ENCODE peak calls at places on chromosomes 2 and 18, in four cellular contexts. T is H1, Y is GM12892, V is K562. M is an unnamed sample.

GRCh38 chr2:98913916-98914712 is 21.9 kb downstream of the CRACDL start:
- DNase-seq in T (no peak), Y (no peak), V (no peak), M (no peak)

GRCh38 chr2:33417093-33417492 is 59.4 kb upstream of the RASGRP3 start:
- DNase-seq in T (no peak), Y (no peak), V (no peak), M (no peak)

GRCh38 chr2:12797815-12798214 is 81.1 kb downstream of the TRIB2 start:
- DNase-seq in T (no peak), Y (no peak), V (no peak), M (no peak)

GRCh38 chr2:157853211-157853610 is 22.9 kb downstream of the ACVR1 start:
- DNase-seq in T (no peak), Y (no peak), V (no peak), M (no peak)

GRCh38 chr2:211745295-211746097 is 793.1 kb downstream of the ERBB4 start:
- DNase-seq in T (peak), Y (peak), V (peak), M (no peak)

GRCh38 chr2:207122914-207123744 is 42.6 kb downstream of the KLF7 start:
- DNase-seq in T (no peak), Y (no peak), V (no peak), M (no peak)

GRCh38 chr18:37395138-37395537 is 170.5 kb downstream of the CELF4 start:
- DNase-seq in T (no peak), Y (no peak), V (no peak), M (no peak)

GRCh38 chr2:197777823-197778407 is 7.2 kb downstream of the BOLL start:
- DNase-seq in T (no peak), Y (no peak), V (no peak), M (peak)

GRCh38 chr18:26421503-26421902 is 126.8 kb downstream of the KCTD1 start:
- DNase-seq in T (no peak), Y (no peak), V (no peak), M (no peak)

GRCh38 chr18:60019463-60019840 is 119.7 kb downstream of the PMAIP1 start:
- DNase-seq in T (no peak), Y (no peak), V (no peak), M (no peak)

GRCh38 chr2:230893338-230893737 is 28.6 kb downstream of the ITM2C start:
- DNase-seq in T (no peak), Y (peak), V (no peak), M (no peak)

GRCh38 chr2:217379807-217380206 is 519.9 kb upstream of the TNP1 start:
- DNase-seq in T (no peak), Y (no peak), V (no peak), M (no peak)

GRCh38 chr2:239630618-239631286 is 229.9 kb upstream of the HDAC4 start:
- DNase-seq in T (no peak), Y (no peak), V (no peak), M (no peak)

GRCh38 chr2:9554841-9555337 is 741 bp downstream of the ADAM17 start:
- DNase-seq in T (no peak), Y (no peak), V (no peak), M (no peak)

GRCh38 chr2:193810533-193810932 is 1615.8 kb upstream of the TMEFF2 start:
- DNase-seq in T (no peak), Y (no peak), V (no peak), M (no peak)

GRCh38 chr2:209322041-209322440 is 101.8 kb upstream of the MAP2 start:
- DNase-seq in T (no peak), Y (no peak), V (no peak), M (no peak)

GRCh38 chr2:133062946-133063345 is 392.9 kb upstream of the LYPD1 start:
- DNase-seq in T (no peak), Y (no peak), V (no peak), M (no peak)

GRCh38 chr18:5288517-5288935 is 7.0 kb downstream of the ZBTB14 start:
- DNase-seq in T (no peak), Y (no peak), V (no peak), M (no peak)

GRCh38 chr18:25896178-25896780 is 194.1 kb downstream of the SS18 start:
- DNase-seq in T (no peak), Y (peak), V (peak), M (no peak)

GRCh38 chr2:231259104-231259503 is 60.7 kb downstream of the ARMC9 start:
- DNase-seq in T (no peak), Y (no peak), V (no peak), M (no peak)

GRCh38 chr2:111066062-111066593 is 54.6 kb upstream of the BCL2L11 start:
- DNase-seq in T (no peak), Y (no peak), V (no peak), M (no peak)

GRCh38 chr2:220482751-220483150 is 855.3 kb downstream of the SLC4A3 start:
- DNase-seq in T (no peak), Y (no peak), V (no peak), M (no peak)

GRCh38 chr18:993560-993959 is 88.9 kb downstream of the ADCYAP1 start:
- DNase-seq in T (no peak), Y (no peak), V (no peak), M (no peak)

GRCh38 chr2:222310747-222311320 is 12.0 kb upstream of the PAX3 start:
- DNase-seq in T (no peak), Y (no peak), V (no peak), M (no peak)

GRCh38 chr2:231037731-231038482 is 584 bp downstream of the C2orf72 start:
- DNase-seq in T (no peak), Y (peak), V (peak), M (no peak)

GRCh38 chr2:219736196-219736595 is 108.8 kb downstream of the SLC4A3 start:
- DNase-seq in T (no peak), Y (no peak), V (peak), M (no peak)

GRCh38 chr2:54377901-54378493 is 78.1 kb upstream of the SPTBN1 start:
- DNase-seq in T (no peak), Y (no peak), V (no peak), M (no peak)

GRCh38 chr2:156695020-156695419 is 258.8 kb downstream of the GPD2 start:
- DNase-seq in T (no peak), Y (no peak), V (no peak), M (no peak)

GRCh38 chr2:197237720-197238370 is 72.7 kb downstream of the ANKRD44 start:
- DNase-seq in T (no peak), Y (no peak), V (no peak), M (no peak)

GRCh38 chr2:229454934-229455631 is 184.0 kb upstream of the PID1 start:
- DNase-seq in T (no peak), Y (no peak), V (no peak), M (no peak)

GRCh38 chr2:8159966-8160603 is 521.8 kb upstream of the ID2 start:
- DNase-seq in T (no peak), Y (no peak), V (no peak), M (peak)

GRCh38 chr2:139155991-139156390 is 375.8 kb upstream of the NXPH2 start:
- DNase-seq in T (no peak), Y (no peak), V (no peak), M (no peak)

GRCh38 chr2:196168181-196168580 is 3.2 kb downstream of the STK17B start:
- DNase-seq in T (no peak), Y (no peak), V (no peak), M (no peak)

GRCh38 chr2:42928692-42929576 is 136.6 kb upstream of the HAAO start:
- DNase-seq in T (no peak), Y (no peak), V (peak), M (no peak)

GRCh38 chr2:219468410-219469185 is 30.1 kb upstream of the GMPPA start:
- DNase-seq in T (no peak), Y (no peak), V (no peak), M (no peak)

GRCh38 chr2:194445226-194445625 is 1211.8 kb upstream of the SLC39A10 start:
- DNase-seq in T (no peak), Y (no peak), V (no peak), M (no peak)

GRCh38 chr18:58862851-58863538 is 1.7 kb upstream of the ZNF532 start:
- DNase-seq in T (no peak), Y (peak), V (no peak), M (no peak)

GRCh38 chr2:236541008-236541562 is 28.5 kb upstream of the ACKR3 start:
- DNase-seq in T (no peak), Y (no peak), V (no peak), M (no peak)

GRCh38 chr2:240129731-240130392 is 6.2 kb downstream of the COPS9 start:
- DNase-seq in T (no peak), Y (no peak), V (no peak), M (no peak)

GRCh38 chr2:64491426-64491825 is 32.7 kb upstream of the AFTPH start:
- DNase-seq in T (no peak), Y (no peak), V (no peak), M (no peak)
- TF ChIP-seq TAF1 in T (no peak), Y (no peak), V (no peak), M (no peak)

DNA sequence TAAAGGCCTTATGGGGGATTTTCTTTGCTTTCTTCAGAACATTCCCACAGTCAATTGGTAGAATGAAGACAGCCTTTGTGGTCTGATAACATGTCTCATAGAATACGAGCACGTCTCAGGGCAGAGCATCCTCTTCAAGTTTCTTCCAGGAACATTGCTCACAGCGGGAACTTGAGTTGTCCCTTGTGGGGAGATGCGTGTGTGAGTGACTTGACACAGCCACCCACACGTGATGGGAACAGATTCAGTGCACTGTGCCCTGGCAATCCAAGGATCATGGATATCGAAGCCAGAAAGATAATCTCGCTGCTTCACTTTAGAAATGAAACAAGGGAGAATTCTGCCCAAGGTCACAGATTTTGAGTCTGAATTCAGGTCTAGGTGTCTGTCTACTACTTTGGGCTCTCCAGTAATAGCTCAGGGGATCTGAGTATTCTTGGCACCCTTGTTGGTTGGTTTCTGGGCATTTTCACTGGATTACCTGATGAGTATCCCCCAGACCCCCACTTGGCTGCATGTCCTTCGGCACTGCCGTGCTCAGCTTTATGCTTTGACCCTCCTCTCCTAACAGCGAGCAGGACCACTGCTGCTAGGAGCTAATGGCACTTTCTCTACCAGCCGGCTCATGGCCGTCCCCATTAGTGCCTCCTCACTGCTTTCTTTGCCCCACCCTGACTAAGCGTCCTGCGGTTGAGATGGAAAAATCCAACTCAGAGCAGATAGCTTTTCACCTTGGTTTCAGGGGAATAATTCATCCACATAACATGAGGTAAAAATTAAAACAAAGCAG is 75.9 kb upstream of the FOSL2 start:
- DNase-seq in T (no peak), Y (no peak), V (no peak), M (no peak)
- TF ChIP-seq TAF1 in T (no peak), Y (no peak), V (no peak), M (no peak)

DNA sequence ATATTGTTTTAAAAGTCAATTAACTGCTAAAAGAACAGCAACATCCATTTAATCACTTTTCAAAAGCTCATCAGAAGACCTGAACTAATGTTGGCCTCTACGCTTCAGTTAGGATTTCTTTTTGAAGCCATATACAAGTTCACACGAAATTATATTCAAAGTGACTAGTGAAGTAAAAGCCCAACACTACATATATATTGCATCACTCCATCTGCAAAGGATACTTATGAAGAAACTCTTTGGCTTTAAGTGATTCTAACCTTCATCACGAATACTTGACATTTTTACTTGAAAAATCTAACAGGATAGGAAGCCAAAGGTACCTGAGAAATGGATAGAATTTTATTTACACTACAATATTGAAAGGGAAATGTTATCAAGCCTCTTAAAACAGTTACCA is 50.4 kb downstream of the LRPPRC start:
- DNase-seq in T (no peak), Y (no peak), V (no peak), M (no peak)
- TF ChIP-seq TAF1 in T (no peak), Y (no peak), V (no peak), M (no peak)

GRCh38 chr2:24313744-24314632 is 46.3 kb downstream of the ITSN2 start:
- DNase-seq in T (no peak), Y (no peak), V (no peak), M (no peak)

GRCh38 chr2:24315669-24316068 is 44.7 kb downstream of the ITSN2 start:
- DNase-seq in T (no peak), Y (no peak), V (no peak), M (peak)

GRCh38 chr2:24317491-24317920 is 42.8 kb downstream of the ITSN2 start:
- DNase-seq in T (no peak), Y (no peak), V (no peak), M (no peak)
- TF ChIP-seq TAF1 in T (no peak), Y (no peak), V (no peak), M (no peak)

DNA sequence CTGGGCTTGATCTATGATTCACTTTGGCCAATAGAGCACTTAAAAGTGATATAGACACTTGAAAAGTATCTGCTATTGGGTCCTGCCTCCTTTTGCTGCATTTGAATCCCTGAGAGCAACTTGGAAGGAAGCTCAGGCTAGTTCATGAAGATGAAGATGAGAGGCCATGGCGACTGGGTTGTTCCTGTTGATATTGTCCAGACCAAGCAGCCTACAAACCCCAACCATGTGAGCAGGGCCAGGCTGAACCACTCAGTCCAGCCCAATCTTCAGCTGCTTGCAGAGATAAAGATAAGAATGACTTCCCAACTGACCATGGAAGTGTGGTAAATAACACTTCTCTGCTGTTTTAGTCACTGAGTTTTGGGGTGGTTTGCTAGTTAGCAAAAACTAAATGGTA is 417.6 kb downstream of the SOX11 start:
- DNase-seq in T (no peak), Y (no peak), V (no peak), M (no peak)
- TF ChIP-seq TAF1 in T (no peak), Y (no peak), V (no peak), M (no peak)

DNA sequence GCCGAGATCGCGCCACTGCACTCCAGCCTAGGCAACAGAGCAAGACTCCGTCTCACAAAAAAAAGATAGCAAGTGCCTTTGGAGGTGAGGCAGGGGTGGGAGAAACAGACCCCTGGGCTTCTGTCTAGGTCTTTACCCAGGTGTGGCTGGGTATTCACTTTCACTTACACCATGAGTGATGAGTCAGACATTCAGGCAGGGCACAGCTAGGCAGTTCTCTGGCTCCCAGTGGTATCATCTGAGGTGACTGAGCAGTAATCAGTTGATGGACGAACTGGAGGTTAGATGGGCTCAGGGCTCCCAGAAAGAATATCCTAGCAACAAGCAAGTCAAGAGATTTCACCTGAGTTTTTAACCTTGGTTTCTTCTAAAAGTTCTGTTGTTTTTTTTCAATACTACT is 107.0 kb upstream of the RAB6C start:
- DNase-seq in T (no peak), Y (no peak), V (no peak), M (no peak)
- TF ChIP-seq TAF1 in T (no peak), Y (no peak), V (no peak), M (no peak)

DNA sequence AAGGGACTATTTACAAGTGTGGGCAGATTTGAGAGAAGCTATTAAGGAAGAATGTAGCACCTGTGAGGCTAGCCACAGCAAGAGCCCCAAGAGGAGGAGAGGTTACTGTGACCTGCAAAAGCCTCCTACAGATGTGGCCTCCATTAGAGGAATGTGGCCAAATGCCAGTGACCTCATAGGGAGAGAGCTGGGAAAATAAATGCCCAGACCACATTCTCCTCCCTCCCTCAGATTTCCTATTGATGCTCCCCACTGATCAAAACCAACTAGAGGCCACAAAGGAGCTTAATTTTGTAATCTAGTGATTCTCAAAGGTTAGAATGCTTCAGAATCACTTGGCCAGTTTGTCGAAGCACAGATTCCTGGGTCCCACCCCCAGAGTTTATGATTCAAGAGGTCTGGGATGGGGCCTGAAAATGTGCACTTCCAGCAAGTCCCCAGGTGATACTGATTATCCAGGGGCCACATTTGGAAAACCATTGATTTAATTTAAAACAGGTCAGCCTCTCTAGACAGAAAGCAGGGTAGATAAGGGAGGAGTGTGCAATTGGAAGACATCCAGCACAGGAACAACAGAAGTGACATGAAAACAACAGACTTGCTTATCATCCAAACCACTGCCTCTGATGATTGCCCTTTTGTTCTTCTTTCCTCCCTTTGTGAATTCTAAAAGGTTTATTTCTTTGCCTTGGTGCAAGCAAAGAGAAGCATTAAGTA is 61.2 kb upstream of the RBBP8 start:
- DNase-seq in T (no peak), Y (no peak), V (no peak), M (no peak)
- TF ChIP-seq TAF1 in T (no peak), Y (no peak), V (no peak), M (no peak)

GRCh38 chr2:64277101-64277849 is 133.1 kb upstream of the PELI1 start:
- DNase-seq in T (no peak), Y (no peak), V (no peak), M (no peak)

GRCh38 chr2:64274399-64275173 is 130.4 kb upstream of the PELI1 start:
- DNase-seq in T (no peak), Y (no peak), V (no peak), M (no peak)

GRCh38 chr2:64275174-64275466 is 130.9 kb upstream of the PELI1 start:
- DNase-seq in T (no peak), Y (no peak), V (no peak), M (no peak)

GRCh38 chr2:64273524-64274398 is 129.5 kb upstream of the PELI1 start:
- DNase-seq in T (no peak), Y (no peak), V (no peak), M (no peak)

GRCh38 chr2:64276417-64277095 is 132.3 kb upstream of the PELI1 start:
- DNase-seq in T (peak), Y (no peak), V (no peak), M (no peak)
- TF ChIP-seq TAF1 in T (peak), Y (no peak), V (no peak), M (no peak)

DNA sequence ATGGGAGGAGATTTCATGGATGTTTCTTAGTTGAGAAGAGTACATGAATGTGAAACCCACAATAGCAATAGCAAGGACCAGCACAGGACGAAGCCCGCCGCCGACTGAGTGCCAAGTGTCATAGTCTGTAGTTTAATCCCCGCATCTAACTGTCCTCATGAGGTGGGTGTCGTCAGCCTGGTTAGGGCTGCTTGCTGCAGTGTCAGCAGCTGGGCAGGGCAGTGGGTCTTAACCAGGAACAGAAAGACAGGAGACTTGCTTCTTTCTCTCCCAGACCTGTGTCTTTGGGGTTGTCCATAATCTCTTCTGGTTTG is 146.6 kb downstream of the VAPA start:
- DNase-seq in T (no peak), Y (no peak), V (no peak), M (no peak)
- TF ChIP-seq TAF1 in T (no peak), Y (no peak), V (no peak), M (no peak)

GRCh38 chr2:237879058-237879430 is 19.6 kb downstream of the RAMP1 start:
- DNase-seq in T (no peak), Y (no peak), V (no peak), M (no peak)
- TF ChIP-seq TAF1 in T (no peak), Y (no peak), V (no peak), M (no peak)

M was measured in GM12878.